ENCODE peak calls at places on chromosomes 6 and 20, in five cellular contexts. E is left ventricle myocardium inferior, I is mammary epithelial cell, H is HCT116, F is stomach. M is an unnamed sample.

GRCh38 chr6:4253604-4254211 is 118.3 kb upstream of the ECI2 start:
- DNase-seq in E (no peak), I (peak; percentile 39), H (peak; percentile 10), F (peak; percentile 32), M (no peak)

GRCh38 chr6:41373919-41374617 is 38.7 kb downstream of the NCR2 start:
- DNase-seq in E (no peak), I (no peak), H (no peak), F (no peak), M (no peak)

GRCh38 chr6:66094615-66095014 is 387.6 kb upstream of the EYS start:
- DNase-seq in E (no peak), I (no peak), H (no peak), F (no peak), M (no peak)

GRCh38 chr20:58448958-58449357 is 59.9 kb downstream of the VAPB start:
- DNase-seq in E (no peak), I (no peak), H (no peak), F (no peak), M (no peak)

GRCh38 chr6:26115226-26115625 is 28.0 kb downstream of the HFE start:
- DNase-seq in E (no peak), I (no peak), H (no peak), F (no peak), M (no peak)

GRCh38 chr6:22363166-22363965 is 66.5 kb upstream of the PRL start:
- DNase-seq in E (no peak), I (peak; percentile 84), H (no peak), F (no peak), M (no peak)

GRCh38 chr6:30778001-30778400 is 33.7 kb upstream of the IER3 start:
- DNase-seq in E (no peak), I (no peak), H (no peak), F (peak; percentile 35), M (no peak)

GRCh38 chr20:38723982-38724602 is at the start of gene SLC32A1:
- DNase-seq in E (no peak), I (no peak), H (no peak), F (no peak), M (no peak)

GRCh38 chr20:39676857-39677351 is 714.8 kb downstream of the DHX35 start:
- DNase-seq in E (no peak), I (peak; percentile 12), H (no peak), F (no peak), M (no peak)

GRCh38 chr6:92132446-92132845 is 1286.9 kb downstream of the EPHA7 start:
- DNase-seq in E (no peak), I (peak; percentile 7), H (no peak), F (no peak), M (no peak)

GRCh38 chr6:144262470-144263369 is 22.4 kb upstream of the UTRN start:
- DNase-seq in E (no peak), I (no peak), H (no peak), F (no peak), M (no peak)
- TF ChIP-seq CTCF in E (no peak), I (no peak), H (no peak), F (no peak), M (no peak)

DNA sequence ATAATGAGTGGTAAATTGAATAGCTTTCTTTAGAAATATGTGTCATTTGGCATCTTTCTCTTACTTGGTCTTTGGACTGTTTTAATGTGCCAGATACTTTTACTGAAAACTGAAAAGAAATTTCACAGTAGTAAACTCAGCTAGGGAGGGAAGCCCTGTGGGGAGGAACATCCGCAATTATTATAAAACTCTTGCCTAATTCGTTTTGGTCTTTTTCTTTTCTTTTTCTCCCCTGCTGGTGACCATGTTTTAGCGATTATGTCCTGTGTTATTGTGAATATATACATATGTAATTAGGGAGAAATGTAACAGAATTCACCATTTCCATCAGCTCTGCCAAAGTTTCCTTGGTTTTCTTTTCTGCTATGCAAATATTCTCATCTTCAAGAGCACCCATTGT is 1.7 kb downstream of the DOK5 start:
- DNase-seq in E (no peak), I (no peak), H (no peak), F (no peak), M (no peak)
- H3K4me3 ChIP-seq in E (peak overlapping the region; percentile 83), I (no peak overlapping the region), H (no peak overlapping the region), F (no peak overlapping the region), M (peak overlapping the region; percentile 70)

GRCh38 chr6:131037194-131037897 is 25.7 kb downstream of the EPB41L2 start:
- DNase-seq in E (no peak), I (no peak), H (no peak), F (no peak), M (no peak)
- H3K27me3 ChIP-seq in E (no peaks in the 10 kb centered on the region), I (no peaks in the 10 kb centered on the region), H (no peaks in the 10 kb centered on the region), F (no peaks in the 10 kb centered on the region), M (no peaks in the 10 kb centered on the region)

DNA sequence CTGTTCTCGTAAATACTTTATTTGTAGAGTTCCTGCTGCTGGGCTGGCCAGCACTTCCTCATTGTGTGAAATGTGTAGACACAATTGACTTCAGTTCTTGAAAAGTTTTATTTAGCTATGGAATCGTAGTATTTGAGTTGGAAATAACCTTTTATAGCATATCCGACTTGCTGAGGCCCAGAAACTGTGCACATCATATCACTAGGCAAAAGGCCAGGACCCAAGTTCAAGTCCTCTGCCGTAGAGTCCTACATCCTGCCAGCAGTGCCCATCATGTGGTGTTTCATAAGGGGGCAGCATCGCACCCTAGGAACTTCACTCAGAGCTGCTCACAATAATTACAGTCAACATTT is 207.7 kb upstream of the SNX9 start:
- DNase-seq in E (no peak), I (no peak), H (no peak), F (no peak), M (no peak)
- TF ChIP-seq CTCF in E (peak; percentile 22), I (no peak), H (peak; percentile 22), F (no peak), M (peak; percentile 22)

GRCh38 chr20:911882-912600 is 4.1 kb downstream of the ANGPT4 start:
- DNase-seq in E (no peak), I (no peak), H (peak; percentile 4), F (no peak), M (no peak)
- H3K4me3 ChIP-seq in E (no peak overlapping the region), I (no peak overlapping the region), H (no peak overlapping the region), F (no peak overlapping the region), M (no peak overlapping the region)

GRCh38 chr6:117270121-117270959 is 5.0 kb downstream of the VGLL2 start:
- DNase-seq in E (no peak), I (peak; percentile 27), H (no peak), F (no peak), M (no peak)
- H3K27me3 ChIP-seq in E (peaks cover 100% of the 10 kb centered on the region), I (peaks cover 82% of the 10 kb centered on the region), H (peaks cover 6% of the 10 kb centered on the region), F (peaks cover 18% of the 10 kb centered on the region), M (peaks cover 71% of the 10 kb centered on the region)

DNA sequence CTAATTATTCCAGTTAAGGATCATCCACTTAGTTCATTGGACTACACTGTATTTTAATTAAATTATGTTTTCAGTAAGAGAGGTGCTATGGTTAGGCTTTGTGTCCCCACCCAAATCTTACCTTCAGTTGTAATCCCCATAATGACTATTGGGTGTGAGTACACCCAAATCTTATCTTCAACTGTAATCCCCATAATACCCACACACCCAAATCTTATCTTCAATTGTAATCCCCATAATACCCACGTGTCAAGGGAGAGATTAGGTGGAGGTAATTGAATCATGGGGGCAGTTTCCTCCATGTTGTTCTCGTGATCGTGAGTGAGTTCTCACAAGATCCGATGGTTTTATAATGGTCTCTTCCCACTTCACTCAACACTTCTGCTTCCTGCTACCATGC is 208.0 kb upstream of the PHACTR1 start:
- DNase-seq in E (no peak), I (no peak), H (no peak), F (no peak), M (no peak)
- TF ChIP-seq CTCF in E (no peak), I (no peak), H (no peak), F (no peak), M (no peak)